ENCODE peak calls at places on chromosomes 2 and 18, in seven cellular contexts. R is neuronal stem cell; G is activated T-helper 9 cell treated with anti-CD3 and anti-CD28 coated beads, Interleukin-2, amount 50 U/mL, for 16 hours; I is RKO; K is NAMALWA; Z is coronary artery; V is left ventricle myocardium superior. P is an unnamed sample.

GRCh38 chr2:218780851-218781690 is 876 bp upstream of the CYP27A1 start:
- DNase-seq in R (no peak), G (no peak), I (no peak), K (no peak), Z (no peak), V (no peak), P (no peak)

GRCh38 chr2:213248637-213249036 is 35.6 kb upstream of the SPAG16 start:
- DNase-seq in R (no peak), G (no peak), I (no peak), K (no peak), Z (no peak), V (no peak), P (no peak)

GRCh38 chr2:31214638-31214915 is 2.7 kb downstream of the CAPN14 start:
- DNase-seq in R (no peak), G (no peak), I (no peak), K (no peak), Z (peak; percentile 55), V (no peak), P (no peak)

GRCh38 chr18:30457156-30457555 is 585.4 kb downstream of the DSC3 start:
- DNase-seq in R (no peak), G (no peak), I (peak; percentile 2), K (no peak), Z (no peak), V (no peak), P (no peak)

GRCh38 chr2:172513935-172514586 is 41.8 kb upstream of the PDK1 start:
- DNase-seq in R (no peak), G (no peak), I (no peak), K (no peak), Z (no peak), V (peak; percentile 30), P (no peak)

GRCh38 chr2:24105816-24106215 is 17.3 kb downstream of the PFN4 start:
- DNase-seq in R (no peak), G (no peak), I (no peak), K (no peak), Z (no peak), V (no peak), P (no peak)

GRCh38 chr18:56221195-56222065 is 417.0 kb downstream of the TXNL1 start:
- DNase-seq in R (no peak), G (no peak), I (no peak), K (no peak), Z (no peak), V (no peak), P (no peak)

GRCh38 chr2:212854766-212855165 is 296.6 kb downstream of the IKZF2 start:
- DNase-seq in R (no peak), G (no peak), I (no peak), K (no peak), Z (no peak), V (no peak), P (no peak)